ENCODE peak calls at places on chromosomes 16 and 17, in six cellular contexts. L is fibroblast of lung, N is heart right ventricle, F is psoas muscle, X is GM10248, G is breast epithelium. P is an unnamed sample.
A peak's percentile ranks its signal among the peaks of the same experiment; 100 is the strongest.

GRCh38 chr17:42992872-42993271 is 5.3 kb upstream of the RPL27 start:
- DNase-seq in L (no peak), N (no peak), F (no peak), X (no peak), G (no peak), P (no peak)

GRCh38 chr16:77946834-77947233 is 75.5 kb upstream of the CLEC3A start:
- DNase-seq in L (no peak), N (no peak), F (no peak), X (no peak), G (no peak), P (no peak)

GRCh38 chr17:66203274-66204015 is 11.5 kb upstream of the CEP112 start:
- DNase-seq in L (no peak), N (no peak), F (no peak), X (no peak), G (no peak), P (no peak)

GRCh38 chr17:76888661-76889060 is 20.5 kb downstream of the MGAT5B start:
- DNase-seq in L (no peak), N (no peak), F (no peak), X (no peak), G (no peak), P (no peak)

GRCh38 chr16:67151431-67152097 is 766 bp upstream of the B3GNT9 start:
- DNase-seq in L (no peak), N (no peak), F (no peak), X (no peak), G (no peak), P (no peak)

GRCh38 chr17:3049705-3050295 is 13.6 kb downstream of the OR1D5 start:
- DNase-seq in L (no peak), N (no peak), F (no peak), X (no peak), G (no peak), P (no peak)

GRCh38 chr17:76687278-76688164 is 23.2 kb downstream of the MXRA7 start:
- DNase-seq in L (no peak), N (peak; percentile 69), F (peak; percentile 79), X (no peak), G (no peak), P (no peak)

GRCh38 chr16:4505356-4506153 is 29.4 kb downstream of the HMOX2 start:
- DNase-seq in L (no peak), N (no peak), F (no peak), X (peak; percentile 85), G (peak; percentile 27), P (no peak)

GRCh38 chr16:57008440-57008839 is 19.1 kb downstream of the NLRC5 start:
- DNase-seq in L (no peak), N (no peak), F (no peak), X (no peak), G (no peak), P (no peak)

GRCh38 chr16:81627024-81627423 is 152.1 kb upstream of the PLCG2 start:
- DNase-seq in L (no peak), N (no peak), F (no peak), X (no peak), G (no peak), P (no peak)

GRCh38 chr16:73565263-73565662 is 517.3 kb upstream of the ZFHX3 start:
- DNase-seq in L (peak; percentile 29), N (no peak), F (no peak), X (no peak), G (no peak), P (no peak)

GRCh38 chr17:40349477-40350409 is 14.8 kb downstream of the GJD3 start:
- DNase-seq in L (peak; percentile 72), N (no peak), F (peak; percentile 78), X (no peak), G (no peak), P (no peak)

GRCh38 chr17:46046957-46047356 is 47.9 kb downstream of the STH start:
- DNase-seq in L (peak; percentile 22), N (no peak), F (no peak), X (no peak), G (no peak), P (no peak)

GRCh38 chr16:160691-161190 is 5.0 kb upstream of the HBM start:
- DNase-seq in L (no peak), N (no peak), F (no peak), X (no peak), G (no peak), P (no peak)

GRCh38 chr17:2337811-2338657 is 733 bp downstream of the SGSM2 start:
- DNase-seq in L (peak; percentile 38), N (peak; percentile 70), F (peak; percentile 79), X (peak; percentile 73), G (peak; percentile 58), P (peak; percentile 45)

GRCh38 chr16:83581082-83581481 is 226.7 kb upstream of the HSBP1 start:
- DNase-seq in L (no peak), N (no peak), F (no peak), X (peak; percentile 18), G (no peak), P (no peak)

GRCh38 chr16:83579027-83579426 is 228.8 kb upstream of the HSBP1 start:
- DNase-seq in L (no peak), N (no peak), F (no peak), X (no peak), G (no peak), P (no peak)

GRCh38 chr16:83579431-83579830 is 228.3 kb upstream of the HSBP1 start:
- DNase-seq in L (no peak), N (no peak), F (no peak), X (no peak), G (no peak), P (no peak)

GRCh38 chr16:83578146-83578545 is 229.6 kb upstream of the HSBP1 start:
- DNase-seq in L (no peak), N (no peak), F (no peak), X (no peak), G (no peak), P (no peak)

GRCh38 chr16:83581994-83582747 is 225.6 kb upstream of the HSBP1 start:
- DNase-seq in L (no peak), N (no peak), F (no peak), X (no peak), G (no peak), P (no peak)
- TF ChIP-seq CTCF in L (no peak), N (no peak), F (no peak), X (no peak), G (no peak), P (no peak)

GRCh38 chr17:34234616-34235015 is 20.5 kb upstream of the CCL2 start:
- DNase-seq in L (no peak), N (no peak), F (no peak), X (no peak), G (no peak), P (no peak)
- TF ChIP-seq CTCF in L (no peak), N (no peak), F (no peak), X (no peak), G (no peak), P (no peak)

GRCh38 chr17:36131931-36132330 is 28.3 kb downstream of the CCL4 start:
- DNase-seq in L (no peak), N (no peak), F (no peak), X (no peak), G (no peak), P (no peak)
- TF ChIP-seq CTCF in L (no peak), N (no peak), F (no peak), X (no peak), G (no peak), P (no peak)

GRCh38 chr17:58308173-58308984 is 20.2 kb downstream of the TSPOAP1 start:
- DNase-seq in L (no peak), N (no peak), F (no peak), X (no peak), G (peak; percentile 12), P (no peak)
- TF ChIP-seq CTCF in L (peak; percentile 21), N (no peak), F (no peak), X (no peak), G (no peak), P (no peak)

DNA sequence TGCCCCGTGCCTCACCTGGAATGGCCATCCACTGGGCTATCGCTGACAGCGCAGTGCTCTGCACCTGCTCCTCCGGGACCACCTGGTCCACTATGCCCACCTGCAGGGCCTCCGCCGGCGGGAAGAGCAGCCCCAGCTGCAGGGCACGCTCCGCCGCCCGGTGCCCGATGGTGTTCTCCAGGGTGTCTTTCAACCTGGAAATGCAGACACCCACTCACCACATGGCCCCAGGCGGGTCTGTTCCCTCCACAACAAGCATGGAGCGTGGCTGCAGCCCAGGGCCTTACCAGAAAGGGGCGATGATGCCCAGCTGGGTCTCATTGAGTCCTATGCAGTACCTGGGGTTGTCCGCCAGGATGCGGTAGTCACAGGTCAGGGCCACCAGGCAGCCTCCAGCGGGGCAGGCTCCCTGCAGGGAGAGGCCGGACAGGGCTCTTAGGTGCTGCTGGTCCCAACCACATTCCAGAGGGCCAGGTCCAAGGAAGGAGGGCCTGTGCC is 6.8 kb downstream of the DNASE1L2 start:
- DNase-seq in L (no peak), N (no peak), F (no peak), X (no peak), G (no peak), P (no peak)
- TF ChIP-seq CTCF in L (no peak), N (no peak), F (no peak), X (no peak), G (no peak), P (no peak)

DNA sequence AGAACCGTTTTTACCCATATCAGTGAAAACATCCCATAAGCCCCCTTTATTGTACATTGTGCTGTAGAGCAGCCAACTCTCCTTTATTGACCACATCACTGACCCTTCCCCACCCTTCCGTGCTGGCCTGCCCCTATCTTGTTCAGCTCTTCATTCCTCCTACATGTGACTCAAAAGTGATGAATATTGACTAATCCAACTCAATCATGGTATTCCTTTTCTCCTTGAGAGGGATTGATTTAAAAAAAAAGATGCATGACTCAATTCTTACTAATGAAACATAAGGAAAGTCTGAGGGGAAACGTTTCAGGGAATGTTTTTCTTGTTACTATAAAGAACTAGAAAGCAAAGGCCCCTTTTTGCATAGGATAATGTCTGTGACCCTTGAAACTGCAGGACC is 125.2 kb upstream of the SOX9 start:
- DNase-seq in L (no peak), N (no peak), F (no peak), X (no peak), G (no peak), P (no peak)
- TF ChIP-seq CTCF in L (no peak), N (no peak), F (no peak), X (no peak), G (no peak), P (no peak)

GRCh38 chr16:11183035-11183812 is 72.8 kb downstream of the SOCS1 start:
- DNase-seq in L (no peak), N (no peak), F (no peak), X (peak; percentile 78), G (no peak), P (no peak)
- TF ChIP-seq CTCF in L (no peak), N (no peak), F (no peak), X (peak; percentile 38), G (no peak), P (no peak)

P was measured in mesothelial cell of epicardium.